ENCODE peak calls at places on chromosomes 6 and 20, in four cellular contexts. G, N, T and E are unnamed samples.

GRCh38 chr6:7664003-7664402 is 61.9 kb upstream of the BMP6 start:
- DNase-seq in T (no peak), G (no peak), N (no peak), E (no peak)

GRCh38 chr6:42177514-42178364 is 4.6 kb downstream of the GUCA1A start:
- DNase-seq in G (peak), T (no peak), N (no peak), E (peak)

GRCh38 chr6:36758516-36759176 is 61.0 kb downstream of the RAB44 start:
- DNase-seq in T (no peak), G (peak), N (no peak), E (no peak)

GRCh38 chr20:17967595-17968365 is 814 bp downstream of the SNX5 start:
- DNase-seq in N (no peak), T (peak), G (no peak), E (no peak)

GRCh38 chr6:2162089-2162465 is 83.3 kb downstream of the GMDS start:
- DNase-seq in G (no peak), N (no peak), T (no peak), E (no peak)

GRCh38 chr6:7237653-7238190 is 75.3 kb downstream of the SSR1 start:
- DNase-seq in G (no peak), N (no peak), T (peak), E (no peak)

GRCh38 chr6:120558294-120558693 is 776.0 kb downstream of the TBC1D32 start:
- DNase-seq in G (no peak), T (no peak), N (no peak), E (no peak)

GRCh38 chr20:23937303-23938117 is 51.1 kb downstream of the GGTLC1 start:
- DNase-seq in T (peak), G (peak), N (no peak), E (peak)

GRCh38 chr20:45407067-45407745 is 883 bp upstream of the DBNDD2 start:
- DNase-seq in G (no peak), N (no peak), T (no peak), E (peak)